ENCODE peak calls at places on chromosome 19, in five cellular contexts. One of them, this sample, is unnamed.

GRCh38 chr19:14400913-14401312 is 18.2 kb downstream of the DDX39A start:
- DNase-seq in H9: no peak
- DNase-seq in posterior cingulate gyrus: no peak
- DNase-seq in pancreas: no peak
- DNase-seq in Peyer's patch: no peak
- DNase-seq in this sample: no peak

GRCh38 chr19:6095760-6096159 is 14.5 kb downstream of the RFX2 start:
- DNase-seq in posterior cingulate gyrus: no peak
- DNase-seq in pancreas: no peak
- DNase-seq in Peyer's patch: no peak
- DNase-seq in H9: no peak
- DNase-seq in this sample: no peak

GRCh38 chr19:11448410-11448809 is 13.0 kb downstream of the PRKCSH start:
- DNase-seq in H9: no peak
- DNase-seq in pancreas: no peak
- DNase-seq in Peyer's patch: no peak
- DNase-seq in posterior cingulate gyrus: no peak
- DNase-seq in this sample: no peak

GRCh38 chr19:5926641-5927438 is 12.8 kb downstream of the CAPS start:
- DNase-seq in Peyer's patch: no peak
- DNase-seq in posterior cingulate gyrus: no peak
- DNase-seq in pancreas: no peak
- DNase-seq in H9: no peak
- DNase-seq in this sample: no peak

GRCh38 chr19:52896431-52897148 is 845 bp downstream of the ZNF320 start:
- DNase-seq in Peyer's patch: peak
- DNase-seq in posterior cingulate gyrus: no peak
- DNase-seq in H9: peak
- DNase-seq in pancreas: peak
- DNase-seq in this sample: peak

GRCh38 chr19:44576843-44577565 is 36.4 kb upstream of the IGSF23 start:
- DNase-seq in posterior cingulate gyrus: no peak
- DNase-seq in H9: peak
- DNase-seq in Peyer's patch: peak
- DNase-seq in pancreas: peak
- DNase-seq in this sample: peak

GRCh38 chr19:33171916-33172359 is 22.2 kb upstream of the LRP3 start:
- DNase-seq in posterior cingulate gyrus: no peak
- DNase-seq in Peyer's patch: no peak
- DNase-seq in H9: no peak
- DNase-seq in pancreas: no peak
- DNase-seq in this sample: no peak

GRCh38 chr19:4990306-4990705 is 21.4 kb downstream of the KDM4B start:
- DNase-seq in H9: no peak
- DNase-seq in pancreas: no peak
- DNase-seq in posterior cingulate gyrus: no peak
- DNase-seq in Peyer's patch: no peak
- DNase-seq in this sample: no peak

GRCh38 chr19:43510713-43511112 is 6.2 kb upstream of the PHLDB3 start:
- DNase-seq in Peyer's patch: no peak
- DNase-seq in H9: no peak
- DNase-seq in posterior cingulate gyrus: no peak
- DNase-seq in pancreas: no peak
- DNase-seq in this sample: no peak

GRCh38 chr19:48656840-48657474 is 11.0 kb upstream of the CA11 start:
- DNase-seq in posterior cingulate gyrus: no peak
- DNase-seq in H9: no peak
- DNase-seq in pancreas: no peak
- DNase-seq in Peyer's patch: no peak
- DNase-seq in this sample: no peak

GRCh38 chr19:30349131-30349730 is 23.0 kb upstream of the ZNF536 start:
- DNase-seq in pancreas: no peak
- DNase-seq in Peyer's patch: no peak
- DNase-seq in posterior cingulate gyrus: no peak
- DNase-seq in H9: peak
- DNase-seq in this sample: no peak

GRCh38 chr19:18848860-18849661 is 17.3 kb downstream of the UPF1 start:
- DNase-seq in Peyer's patch: no peak
- DNase-seq in posterior cingulate gyrus: peak
- DNase-seq in H9: no peak
- DNase-seq in pancreas: no peak
- DNase-seq in this sample: no peak